ENCODE peak calls at places on chromosomes 4 and X, in seven cellular contexts. One of them, this sample, is unnamed.

GRCh38 chrX:40809210-40809609 is 73.9 kb upstream of the MED14 start:
- DNase-seq in stomach: no peak
- DNase-seq in A549: no peak
- DNase-seq in ovary: no peak
- DNase-seq in tibial nerve: no peak
- DNase-seq in esophagus muscularis mucosa: no peak
- DNase-seq in transverse colon: no peak
- DNase-seq in this sample: no peak

GRCh38 chr4:20430555-20430954 is 178.8 kb downstream of the SLIT2 start:
- DNase-seq in stomach: no peak
- DNase-seq in A549: no peak
- DNase-seq in ovary: no peak
- DNase-seq in tibial nerve: no peak
- DNase-seq in esophagus muscularis mucosa: no peak
- DNase-seq in transverse colon: peak
- DNase-seq in this sample: no peak

GRCh38 chr4:15262396-15262795 is 165.4 kb upstream of the C1QTNF7 start:
- DNase-seq in stomach: no peak
- DNase-seq in A549: no peak
- DNase-seq in ovary: no peak
- DNase-seq in tibial nerve: no peak
- DNase-seq in esophagus muscularis mucosa: no peak
- DNase-seq in transverse colon: no peak
- DNase-seq in this sample: no peak

GRCh38 chr4:87679449-87680169 is 29.5 kb downstream of the DMP1 start:
- DNase-seq in stomach: no peak
- DNase-seq in A549: peak
- DNase-seq in ovary: peak
- DNase-seq in tibial nerve: no peak
- DNase-seq in esophagus muscularis mucosa: no peak
- DNase-seq in transverse colon: peak
- DNase-seq in this sample: peak

GRCh38 chr4:53671757-53672156 is 80.5 kb upstream of the LNX1 start:
- DNase-seq in stomach: peak
- DNase-seq in A549: no peak
- DNase-seq in ovary: no peak
- DNase-seq in tibial nerve: no peak
- DNase-seq in esophagus muscularis mucosa: no peak
- DNase-seq in transverse colon: no peak
- DNase-seq in this sample: no peak

GRCh38 chr4:25568788-25569231 is 86.8 kb upstream of the SLC34A2 start:
- DNase-seq in stomach: no peak
- DNase-seq in A549: no peak
- DNase-seq in ovary: no peak
- DNase-seq in tibial nerve: no peak
- DNase-seq in esophagus muscularis mucosa: no peak
- DNase-seq in transverse colon: peak
- DNase-seq in this sample: no peak

GRCh38 chrX:73916931-73917657 is 354.1 kb downstream of the CHIC1 start:
- DNase-seq in stomach: no peak
- DNase-seq in A549: peak
- DNase-seq in ovary: no peak
- DNase-seq in tibial nerve: no peak
- DNase-seq in esophagus muscularis mucosa: no peak
- DNase-seq in transverse colon: no peak
- DNase-seq in this sample: no peak

GRCh38 chrX:71017396-71017939 is 50.7 kb downstream of the SNX12 start:
- DNase-seq in stomach: no peak
- DNase-seq in A549: no peak
- DNase-seq in ovary: no peak
- DNase-seq in tibial nerve: no peak
- DNase-seq in esophagus muscularis mucosa: no peak
- DNase-seq in transverse colon: no peak
- DNase-seq in this sample: no peak

GRCh38 chrX:56503941-56504673 is 59.3 kb upstream of the UBQLN2 start:
- DNase-seq in stomach: no peak
- DNase-seq in A549: no peak
- DNase-seq in ovary: no peak
- DNase-seq in tibial nerve: no peak
- DNase-seq in esophagus muscularis mucosa: no peak
- DNase-seq in transverse colon: no peak
- DNase-seq in this sample: no peak

GRCh38 chrX:81120936-81121351 is 80.8 kb downstream of the HMGN5 start:
- DNase-seq in stomach: peak
- DNase-seq in A549: peak
- DNase-seq in ovary: peak
- DNase-seq in tibial nerve: peak
- DNase-seq in esophagus muscularis mucosa: no peak
- DNase-seq in transverse colon: peak
- DNase-seq in this sample: peak

DNA sequence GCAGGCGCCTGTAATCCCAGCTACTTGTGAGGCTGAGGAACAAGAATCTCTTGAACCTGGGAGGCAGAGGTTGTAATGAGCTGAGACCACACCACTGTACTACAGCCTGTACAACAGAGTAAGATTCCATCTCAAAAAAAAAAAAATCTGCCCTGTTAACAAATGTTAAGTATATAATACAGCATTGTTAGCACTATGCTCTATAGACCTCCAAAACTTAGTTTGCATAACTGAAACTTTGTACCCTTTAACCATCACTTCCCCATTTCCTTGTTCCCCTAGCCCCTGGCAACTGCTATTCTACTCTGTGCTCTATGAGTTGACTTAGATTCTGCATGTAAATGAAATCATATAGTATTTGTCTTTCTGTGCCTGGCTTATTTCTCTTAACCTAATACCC is 76.7 kb downstream of the TAB3 start:
- DNase-seq in stomach: no peak
- DNase-seq in A549: no peak
- DNase-seq in ovary: no peak
- DNase-seq in tibial nerve: no peak
- DNase-seq in esophagus muscularis mucosa: no peak
- DNase-seq in transverse colon: no peak
- DNase-seq in this sample: no peak
- H3K4me3 ChIP-seq in stomach: no peak
- H3K4me3 ChIP-seq in A549: no peak
- H3K4me3 ChIP-seq in ovary: no peak
- H3K4me3 ChIP-seq in tibial nerve: no peak
- H3K4me3 ChIP-seq in esophagus muscularis mucosa: no peak
- H3K4me3 ChIP-seq in transverse colon: no peak
- H3K4me3 ChIP-seq in this sample: no peak

GRCh38 chrX:129523076-129524055 is at the start of gene SMARCA1:
- DNase-seq in stomach: peak
- DNase-seq in A549: peak
- DNase-seq in ovary: peak
- DNase-seq in tibial nerve: peak
- DNase-seq in esophagus muscularis mucosa: no peak
- DNase-seq in transverse colon: peak
- DNase-seq in this sample: peak

GRCh38 chrX:129522184-129523059 is 868 bp downstream of the SMARCA1 start:
- DNase-seq in stomach: peak
- DNase-seq in A549: peak
- DNase-seq in ovary: peak
- DNase-seq in tibial nerve: peak
- DNase-seq in esophagus muscularis mucosa: no peak
- DNase-seq in transverse colon: peak
- DNase-seq in this sample: peak

GRCh38 chrX:129529685-129530281 is 6.5 kb upstream of the SMARCA1 start:
- DNase-seq in stomach: no peak
- DNase-seq in A549: no peak
- DNase-seq in ovary: no peak
- DNase-seq in tibial nerve: no peak
- DNase-seq in esophagus muscularis mucosa: no peak
- DNase-seq in transverse colon: no peak
- DNase-seq in this sample: no peak

GRCh38 chrX:129524250-129524850 is 1.1 kb upstream of the SMARCA1 start:
- DNase-seq in stomach: no peak
- DNase-seq in A549: no peak
- DNase-seq in ovary: no peak
- DNase-seq in tibial nerve: no peak
- DNase-seq in esophagus muscularis mucosa: no peak
- DNase-seq in transverse colon: no peak
- DNase-seq in this sample: no peak

GRCh38 chrX:129525162-129525561 is 1.9 kb upstream of the SMARCA1 start:
- DNase-seq in stomach: no peak
- DNase-seq in A549: no peak
- DNase-seq in ovary: no peak
- DNase-seq in tibial nerve: no peak
- DNase-seq in esophagus muscularis mucosa: no peak
- DNase-seq in transverse colon: no peak
- DNase-seq in this sample: no peak
- TF ChIP-seq EP300 in stomach: no peak
- TF ChIP-seq EP300 in A549: no peak
- TF ChIP-seq EP300 in ovary: no peak
- TF ChIP-seq EP300 in tibial nerve: no peak
- TF ChIP-seq EP300 in esophagus muscularis mucosa: no peak
- TF ChIP-seq EP300 in transverse colon: no peak
- TF ChIP-seq EP300 in this sample: no peak

GRCh38 chr4:39044364-39044946 is 12.2 kb upstream of the TMEM156 start:
- DNase-seq in stomach: peak
- DNase-seq in A549: peak
- DNase-seq in ovary: peak
- DNase-seq in tibial nerve: peak
- DNase-seq in esophagus muscularis mucosa: peak
- DNase-seq in transverse colon: peak
- DNase-seq in this sample: peak

GRCh38 chr4:39045791-39046221 is 13.6 kb upstream of the TMEM156 start:
- DNase-seq in stomach: no peak
- DNase-seq in A549: no peak
- DNase-seq in ovary: no peak
- DNase-seq in tibial nerve: no peak
- DNase-seq in esophagus muscularis mucosa: no peak
- DNase-seq in transverse colon: no peak
- DNase-seq in this sample: no peak

GRCh38 chr4:39047691-39048090 is 14.3 kb upstream of the KLHL5 start:
- DNase-seq in stomach: no peak
- DNase-seq in A549: no peak
- DNase-seq in ovary: no peak
- DNase-seq in tibial nerve: no peak
- DNase-seq in esophagus muscularis mucosa: no peak
- DNase-seq in transverse colon: no peak
- DNase-seq in this sample: no peak

GRCh38 chr4:39044947-39045734 is 12.9 kb upstream of the TMEM156 start:
- DNase-seq in stomach: peak
- DNase-seq in A549: no peak
- DNase-seq in ovary: peak
- DNase-seq in tibial nerve: no peak
- DNase-seq in esophagus muscularis mucosa: no peak
- DNase-seq in transverse colon: no peak
- DNase-seq in this sample: peak

GRCh38 chr4:39046243-39046642 is 14.0 kb upstream of the TMEM156 start:
- DNase-seq in stomach: no peak
- DNase-seq in A549: no peak
- DNase-seq in ovary: no peak
- DNase-seq in tibial nerve: no peak
- DNase-seq in esophagus muscularis mucosa: no peak
- DNase-seq in transverse colon: no peak
- DNase-seq in this sample: no peak
- H3K4me3 ChIP-seq in stomach: peak
- H3K4me3 ChIP-seq in A549: peak
- H3K4me3 ChIP-seq in ovary: peak
- H3K4me3 ChIP-seq in tibial nerve: no peak
- H3K4me3 ChIP-seq in esophagus muscularis mucosa: peak
- H3K4me3 ChIP-seq in transverse colon: peak
- H3K4me3 ChIP-seq in this sample: no peak

DNA sequence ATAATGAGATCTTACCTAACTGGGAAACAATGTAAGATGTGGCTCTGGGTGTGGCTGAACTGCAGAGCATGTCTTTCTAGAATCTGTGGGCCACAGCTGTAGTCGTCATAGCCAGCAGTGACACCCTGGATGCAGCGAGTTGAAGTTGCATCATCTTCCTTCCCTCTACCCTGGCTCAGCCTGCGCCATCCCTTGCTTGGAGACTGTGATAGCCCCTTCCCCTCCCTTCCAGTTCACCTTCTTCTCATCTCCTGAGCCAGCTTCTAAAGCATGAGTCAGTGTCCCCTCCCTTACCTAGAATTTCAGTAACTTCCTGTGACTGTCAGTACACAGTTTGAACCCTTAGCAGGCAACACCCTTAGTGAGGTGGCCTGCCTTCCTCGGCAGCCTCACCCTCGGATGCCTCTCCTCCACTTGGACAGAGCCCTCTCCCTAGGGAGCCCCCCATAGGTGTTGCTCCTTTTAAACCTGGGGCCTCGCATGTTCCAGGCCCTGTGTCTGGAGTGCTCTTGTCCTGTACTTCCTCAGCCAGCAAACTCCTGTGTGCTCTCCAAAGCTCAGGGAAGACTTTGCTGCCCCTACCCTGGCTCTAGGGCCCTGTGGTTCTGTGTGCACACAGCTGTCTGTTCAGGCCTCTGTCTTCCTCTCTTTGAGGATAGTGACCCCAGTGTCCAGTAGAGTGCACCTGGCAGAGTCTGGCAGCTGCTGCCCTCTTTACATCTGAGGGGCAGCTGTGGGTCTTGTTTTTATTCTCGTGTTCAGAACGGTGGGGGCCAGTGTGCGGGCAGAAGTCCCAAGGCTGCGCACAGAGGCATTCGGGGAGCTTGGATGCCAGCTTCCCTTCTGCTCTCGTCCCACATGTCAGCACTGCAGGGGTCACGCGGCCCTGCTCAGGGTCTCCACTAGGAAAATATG is 43.7 kb upstream of the TADA2B start:
- DNase-seq in stomach: no peak
- DNase-seq in A549: no peak
- DNase-seq in ovary: no peak
- DNase-seq in tibial nerve: no peak
- DNase-seq in esophagus muscularis mucosa: no peak
- DNase-seq in transverse colon: no peak
- DNase-seq in this sample: no peak
- TF ChIP-seq EP300 in stomach: no peak
- TF ChIP-seq EP300 in A549: no peak
- TF ChIP-seq EP300 in ovary: no peak
- TF ChIP-seq EP300 in tibial nerve: no peak
- TF ChIP-seq EP300 in esophagus muscularis mucosa: no peak
- TF ChIP-seq EP300 in transverse colon: no peak
- TF ChIP-seq EP300 in this sample: no peak

This sample was measured in sigmoid colon.